ENCODE peak calls at places on chromosomes 2 and 18, in seven cellular contexts. One of them, this sample, is unnamed.

GRCh38 chr2:229416116-229416694 is 145.1 kb upstream of the PID1 start:
- DNase-seq in Peyer's patch: no peak
- DNase-seq in NCI-H524: no peak
- DNase-seq in GM03348: peak
- DNase-seq in endothelial cell: no peak
- DNase-seq in AG09319: peak
- DNase-seq in memory B cell: no peak
- DNase-seq in this sample: peak

GRCh38 chr2:11790228-11790627 is 43.8 kb downstream of the LPIN1 start:
- DNase-seq in GM03348: no peak
- DNase-seq in endothelial cell: no peak
- DNase-seq in NCI-H524: no peak
- DNase-seq in AG09319: no peak
- DNase-seq in Peyer's patch: no peak
- DNase-seq in memory B cell: no peak
- DNase-seq in this sample: no peak

GRCh38 chr2:133477614-133477990 is 90.7 kb downstream of the NCKAP5 start:
- DNase-seq in GM03348: peak
- DNase-seq in memory B cell: no peak
- DNase-seq in NCI-H524: no peak
- DNase-seq in endothelial cell: no peak
- DNase-seq in AG09319: no peak
- DNase-seq in Peyer's patch: no peak
- DNase-seq in this sample: no peak

GRCh38 chr18:69845588-69846506 is 101.8 kb downstream of the CD226 start:
- DNase-seq in endothelial cell: no peak
- DNase-seq in Peyer's patch: no peak
- DNase-seq in NCI-H524: peak
- DNase-seq in GM03348: no peak
- DNase-seq in AG09319: no peak
- DNase-seq in memory B cell: no peak
- DNase-seq in this sample: peak

GRCh38 chr2:148545387-148546256 is 98.9 kb upstream of the EPC2 start:
- DNase-seq in Peyer's patch: no peak
- DNase-seq in AG09319: no peak
- DNase-seq in endothelial cell: no peak
- DNase-seq in memory B cell: no peak
- DNase-seq in NCI-H524: no peak
- DNase-seq in GM03348: no peak
- DNase-seq in this sample: no peak

GRCh38 chr2:234448506-234449169 is 48.2 kb downstream of the ARL4C start:
- DNase-seq in NCI-H524: no peak
- DNase-seq in AG09319: no peak
- DNase-seq in Peyer's patch: no peak
- DNase-seq in endothelial cell: no peak
- DNase-seq in GM03348: no peak
- DNase-seq in memory B cell: no peak
- DNase-seq in this sample: no peak

GRCh38 chr2:67565761-67566160 is 168.6 kb downstream of the ETAA1 start:
- DNase-seq in Peyer's patch: no peak
- DNase-seq in GM03348: peak
- DNase-seq in NCI-H524: no peak
- DNase-seq in memory B cell: no peak
- DNase-seq in AG09319: no peak
- DNase-seq in endothelial cell: no peak
- DNase-seq in this sample: no peak

GRCh38 chr2:138433995-138434991 is 67.3 kb upstream of the SPOPL start:
- DNase-seq in AG09319: no peak
- DNase-seq in Peyer's patch: no peak
- DNase-seq in memory B cell: no peak
- DNase-seq in endothelial cell: no peak
- DNase-seq in NCI-H524: no peak
- DNase-seq in GM03348: no peak
- DNase-seq in this sample: no peak

GRCh38 chr18:60684843-60685513 is 312.4 kb upstream of the MC4R start:
- DNase-seq in Peyer's patch: no peak
- DNase-seq in GM03348: peak
- DNase-seq in AG09319: no peak
- DNase-seq in memory B cell: no peak
- DNase-seq in endothelial cell: no peak
- DNase-seq in NCI-H524: no peak
- DNase-seq in this sample: no peak

GRCh38 chr18:22136395-22136794 is 33.0 kb upstream of the GATA6 start:
- DNase-seq in endothelial cell: no peak
- DNase-seq in Peyer's patch: no peak
- DNase-seq in memory B cell: no peak
- DNase-seq in AG09319: no peak
- DNase-seq in NCI-H524: no peak
- DNase-seq in GM03348: no peak
- DNase-seq in this sample: peak

GRCh38 chr18:22503803-22504202 is 86.1 kb upstream of the CTAGE1 start:
- DNase-seq in AG09319: peak
- DNase-seq in endothelial cell: no peak
- DNase-seq in memory B cell: no peak
- DNase-seq in GM03348: peak
- DNase-seq in NCI-H524: no peak
- DNase-seq in Peyer's patch: no peak
- DNase-seq in this sample: no peak

GRCh38 chr2:98869868-98870267 is 66.2 kb downstream of the CRACDL start:
- DNase-seq in NCI-H524: no peak
- DNase-seq in GM03348: no peak
- DNase-seq in memory B cell: no peak
- DNase-seq in endothelial cell: no peak
- DNase-seq in Peyer's patch: no peak
- DNase-seq in AG09319: no peak
- DNase-seq in this sample: peak

GRCh38 chr2:15788458-15789229 is 151.7 kb upstream of the MYCN start:
- DNase-seq in GM03348: no peak
- DNase-seq in NCI-H524: no peak
- DNase-seq in AG09319: no peak
- DNase-seq in Peyer's patch: no peak
- DNase-seq in memory B cell: no peak
- DNase-seq in endothelial cell: no peak
- DNase-seq in this sample: no peak

GRCh38 chr2:175964195-175964594 is 37.9 kb downstream of the LNPK start:
- DNase-seq in AG09319: no peak
- DNase-seq in endothelial cell: no peak
- DNase-seq in GM03348: no peak
- DNase-seq in memory B cell: no peak
- DNase-seq in NCI-H524: peak
- DNase-seq in Peyer's patch: no peak
- DNase-seq in this sample: no peak

GRCh38 chr2:53559302-53559967 is 208.2 kb upstream of the CHAC2 start:
- DNase-seq in Peyer's patch: no peak
- DNase-seq in GM03348: no peak
- DNase-seq in endothelial cell: no peak
- DNase-seq in NCI-H524: no peak
- DNase-seq in memory B cell: no peak
- DNase-seq in AG09319: no peak
- DNase-seq in this sample: no peak

GRCh38 chr2:30736461-30737325 is 70.6 kb downstream of the CAPN13 start:
- DNase-seq in GM03348: no peak
- DNase-seq in Peyer's patch: no peak
- DNase-seq in memory B cell: no peak
- DNase-seq in AG09319: no peak
- DNase-seq in endothelial cell: no peak
- DNase-seq in NCI-H524: no peak
- DNase-seq in this sample: no peak

GRCh38 chr2:129611456-129611855 is 368.0 kb upstream of the RAB6C start:
- DNase-seq in AG09319: no peak
- DNase-seq in Peyer's patch: no peak
- DNase-seq in endothelial cell: no peak
- DNase-seq in GM03348: no peak
- DNase-seq in memory B cell: no peak
- DNase-seq in NCI-H524: no peak
- DNase-seq in this sample: no peak

GRCh38 chr2:108288534-108289106 is at the start of gene SULT1C2:
- DNase-seq in GM03348: no peak
- DNase-seq in NCI-H524: peak
- DNase-seq in endothelial cell: peak
- DNase-seq in Peyer's patch: no peak
- DNase-seq in memory B cell: no peak
- DNase-seq in AG09319: no peak
- DNase-seq in this sample: peak

GRCh38 chr2:240813231-240813921 is 6.6 kb downstream of the KIF1A start:
- DNase-seq in endothelial cell: no peak
- DNase-seq in Peyer's patch: no peak
- DNase-seq in GM03348: no peak
- DNase-seq in NCI-H524: no peak
- DNase-seq in memory B cell: no peak
- DNase-seq in AG09319: no peak
- DNase-seq in this sample: no peak

GRCh38 chr2:236341721-236342120 is 77.5 kb upstream of the ASB18 start:
- DNase-seq in memory B cell: no peak
- DNase-seq in Peyer's patch: no peak
- DNase-seq in NCI-H524: no peak
- DNase-seq in AG09319: no peak
- DNase-seq in GM03348: no peak
- DNase-seq in endothelial cell: no peak
- DNase-seq in this sample: no peak

GRCh38 chr18:1050012-1050657 is 145.5 kb downstream of the ADCYAP1 start:
- DNase-seq in endothelial cell: no peak
- DNase-seq in memory B cell: no peak
- DNase-seq in GM03348: peak
- DNase-seq in AG09319: no peak
- DNase-seq in NCI-H524: no peak
- DNase-seq in Peyer's patch: no peak
- DNase-seq in this sample: no peak

GRCh38 chr2:72932045-72932444 is 14.7 kb downstream of the EMX1 start:
- DNase-seq in memory B cell: no peak
- DNase-seq in NCI-H524: no peak
- DNase-seq in endothelial cell: no peak
- DNase-seq in GM03348: no peak
- DNase-seq in AG09319: no peak
- DNase-seq in Peyer's patch: no peak
- DNase-seq in this sample: no peak

GRCh38 chr18:6576706-6577375 is 152.7 kb upstream of the ARHGAP28 start:
- DNase-seq in memory B cell: no peak
- DNase-seq in endothelial cell: no peak
- DNase-seq in AG09319: no peak
- DNase-seq in GM03348: no peak
- DNase-seq in NCI-H524: no peak
- DNase-seq in Peyer's patch: no peak
- DNase-seq in this sample: no peak

GRCh38 chr18:59460060-59460395 is 101.0 kb upstream of the LMAN1 start:
- DNase-seq in NCI-H524: no peak
- DNase-seq in Peyer's patch: no peak
- DNase-seq in memory B cell: no peak
- DNase-seq in GM03348: peak
- DNase-seq in AG09319: no peak
- DNase-seq in endothelial cell: no peak
- DNase-seq in this sample: no peak

This sample was measured in colonic mucosa.